ENCODE peak calls at places on chromosomes 5 and 9, in four cellular contexts. One of them, this sample, is unnamed.

GRCh38 chr5:9149988-9150387 is 395.9 kb downstream of the SEMA5A start:
- DNase-seq in fibroblast of mammary gland: peak
- DNase-seq in GM06990: no peak
- DNase-seq in heart left ventricle: no peak
- DNase-seq in this sample: peak

GRCh38 chr5:56637321-56637920 is 177.9 kb upstream of the MAP3K1 start:
- DNase-seq in GM06990: no peak
- DNase-seq in heart left ventricle: no peak
- DNase-seq in fibroblast of mammary gland: no peak
- DNase-seq in this sample: peak

GRCh38 chr9:93649610-93650261 is 73.4 kb downstream of the PHF2 start:
- DNase-seq in GM06990: no peak
- DNase-seq in fibroblast of mammary gland: peak
- DNase-seq in heart left ventricle: no peak
- DNase-seq in this sample: no peak

GRCh38 chr5:157535042-157535865 is 40.3 kb downstream of the ADAM19 start:
- DNase-seq in fibroblast of mammary gland: peak
- DNase-seq in GM06990: no peak
- DNase-seq in heart left ventricle: no peak
- DNase-seq in this sample: peak

GRCh38 chr9:116901260-116901659 is 214.2 kb downstream of the TRIM32 start:
- DNase-seq in heart left ventricle: no peak
- DNase-seq in GM06990: no peak
- DNase-seq in fibroblast of mammary gland: no peak
- DNase-seq in this sample: no peak

GRCh38 chr5:33827335-33827734 is 64.5 kb downstream of the ADAMTS12 start:
- DNase-seq in heart left ventricle: no peak
- DNase-seq in fibroblast of mammary gland: peak
- DNase-seq in GM06990: no peak
- DNase-seq in this sample: no peak

GRCh38 chr5:154776167-154776566 is 21.0 kb downstream of the LARP1 start:
- DNase-seq in fibroblast of mammary gland: no peak
- DNase-seq in heart left ventricle: no peak
- DNase-seq in GM06990: no peak
- DNase-seq in this sample: no peak

GRCh38 chr5:154271466-154271865 is 80.9 kb downstream of the GALNT10 start:
- DNase-seq in heart left ventricle: no peak
- DNase-seq in fibroblast of mammary gland: no peak
- DNase-seq in GM06990: no peak
- DNase-seq in this sample: no peak

GRCh38 chr5:159133041-159133741 is 33.5 kb upstream of the EBF1 start:
- DNase-seq in GM06990: peak
- DNase-seq in heart left ventricle: no peak
- DNase-seq in fibroblast of mammary gland: peak
- DNase-seq in this sample: peak

GRCh38 chr5:60586307-60586901 is 113.6 kb downstream of the DEPDC1B start:
- DNase-seq in fibroblast of mammary gland: peak
- DNase-seq in GM06990: peak
- DNase-seq in heart left ventricle: no peak
- DNase-seq in this sample: peak

GRCh38 chr9:130106860-130107848 is 53.4 kb downstream of the GPR107 start:
- DNase-seq in heart left ventricle: peak
- DNase-seq in GM06990: no peak
- DNase-seq in fibroblast of mammary gland: peak
- DNase-seq in this sample: peak

GRCh38 chr9:12784461-12785250 is 9.8 kb downstream of the LURAP1L start:
- DNase-seq in GM06990: peak
- DNase-seq in fibroblast of mammary gland: peak
- DNase-seq in heart left ventricle: no peak
- DNase-seq in this sample: peak

GRCh38 chr5:179608131-179608581 is 15.3 kb downstream of the HNRNPH1 start:
- DNase-seq in fibroblast of mammary gland: no peak
- DNase-seq in heart left ventricle: no peak
- DNase-seq in GM06990: no peak
- DNase-seq in this sample: no peak

GRCh38 chr9:106632621-106633020 is 230.3 kb upstream of the ZNF462 start:
- DNase-seq in heart left ventricle: no peak
- DNase-seq in GM06990: no peak
- DNase-seq in fibroblast of mammary gland: no peak
- DNase-seq in this sample: no peak

GRCh38 chr9:76365028-76365427 is 29.2 kb downstream of the RFK start:
- DNase-seq in heart left ventricle: no peak
- DNase-seq in fibroblast of mammary gland: peak
- DNase-seq in GM06990: no peak
- DNase-seq in this sample: peak

GRCh38 chr5:18000744-18001143 is 366.5 kb downstream of the TAF11L14 start:
- DNase-seq in GM06990: no peak
- DNase-seq in heart left ventricle: no peak
- DNase-seq in fibroblast of mammary gland: no peak
- DNase-seq in this sample: no peak

GRCh38 chr5:181223041-181223728 is at the start of gene TRIM41:
- DNase-seq in heart left ventricle: peak
- DNase-seq in GM06990: peak
- DNase-seq in fibroblast of mammary gland: peak
- DNase-seq in this sample: peak

GRCh38 chr9:40913928-40914673 is 214.4 kb downstream of the FOXD4L6 start:
- DNase-seq in fibroblast of mammary gland: no peak
- DNase-seq in heart left ventricle: no peak
- DNase-seq in GM06990: no peak
- DNase-seq in this sample: no peak
- H3K4me3 ChIP-seq in fibroblast of mammary gland: no peak
- H3K4me3 ChIP-seq in heart left ventricle: no peak
- H3K4me3 ChIP-seq in GM06990: no peak
- H3K4me3 ChIP-seq in this sample: no peak

DNA sequence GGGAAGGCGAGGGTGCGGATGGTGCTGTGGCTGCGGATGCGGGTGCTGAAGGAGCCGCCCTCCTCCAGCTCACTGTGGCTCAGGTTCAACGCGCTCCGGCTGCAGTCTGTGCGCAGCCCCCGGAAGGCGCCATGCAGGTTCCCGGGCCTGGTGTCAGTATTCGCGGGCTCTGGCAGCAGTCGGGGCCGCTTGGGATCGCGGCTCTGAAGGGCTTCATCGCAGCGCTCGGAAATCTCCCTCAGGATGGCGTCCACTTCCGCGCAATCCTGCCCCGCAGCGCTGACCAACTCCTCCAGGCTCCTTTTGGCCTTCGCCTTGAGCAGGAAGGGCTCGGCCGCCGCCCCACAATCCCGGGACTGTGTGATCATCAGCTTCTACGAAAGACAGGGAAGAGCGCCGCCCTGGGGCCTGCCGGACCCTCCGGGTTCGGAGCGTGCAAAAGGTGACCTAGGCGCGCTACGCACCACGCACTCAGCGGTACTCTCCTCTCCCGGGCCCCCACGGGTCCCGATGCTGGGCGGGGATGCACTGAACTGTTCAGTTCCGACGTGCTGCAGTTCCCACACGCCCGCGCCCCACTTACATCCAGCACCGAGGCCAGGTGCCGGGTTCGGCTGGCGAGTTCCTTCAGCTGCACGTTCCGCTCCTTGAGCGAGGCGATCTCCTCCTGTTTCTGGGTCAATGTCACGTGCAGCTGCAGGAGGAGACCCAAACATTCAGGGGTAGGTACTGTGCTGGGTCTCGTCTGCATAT is 6.5 kb downstream of the MCIDAS start:
- DNase-seq in fibroblast of mammary gland: peak
- DNase-seq in heart left ventricle: peak
- DNase-seq in GM06990: no peak
- DNase-seq in this sample: no peak
- H3K4me3 ChIP-seq in fibroblast of mammary gland: peak
- H3K4me3 ChIP-seq in heart left ventricle: peak
- H3K4me3 ChIP-seq in GM06990: no peak
- H3K4me3 ChIP-seq in this sample: peak

GRCh38 chr5:135141303-135142268 is 107.6 kb upstream of the PITX1 start:
- DNase-seq in GM06990: no peak
- DNase-seq in fibroblast of mammary gland: peak
- DNase-seq in heart left ventricle: no peak
- DNase-seq in this sample: no peak

GRCh38 chr5:135137146-135137915 is 103.3 kb upstream of the PITX1 start:
- DNase-seq in GM06990: no peak
- DNase-seq in fibroblast of mammary gland: no peak
- DNase-seq in heart left ventricle: no peak
- DNase-seq in this sample: no peak

GRCh38 chr5:135138116-135138850 is 104.3 kb upstream of the PITX1 start:
- DNase-seq in GM06990: no peak
- DNase-seq in fibroblast of mammary gland: no peak
- DNase-seq in heart left ventricle: no peak
- DNase-seq in this sample: no peak

GRCh38 chr5:135140805-135141204 is 106.8 kb upstream of the PITX1 start:
- DNase-seq in GM06990: no peak
- DNase-seq in heart left ventricle: no peak
- DNase-seq in fibroblast of mammary gland: peak
- DNase-seq in this sample: peak

DNA sequence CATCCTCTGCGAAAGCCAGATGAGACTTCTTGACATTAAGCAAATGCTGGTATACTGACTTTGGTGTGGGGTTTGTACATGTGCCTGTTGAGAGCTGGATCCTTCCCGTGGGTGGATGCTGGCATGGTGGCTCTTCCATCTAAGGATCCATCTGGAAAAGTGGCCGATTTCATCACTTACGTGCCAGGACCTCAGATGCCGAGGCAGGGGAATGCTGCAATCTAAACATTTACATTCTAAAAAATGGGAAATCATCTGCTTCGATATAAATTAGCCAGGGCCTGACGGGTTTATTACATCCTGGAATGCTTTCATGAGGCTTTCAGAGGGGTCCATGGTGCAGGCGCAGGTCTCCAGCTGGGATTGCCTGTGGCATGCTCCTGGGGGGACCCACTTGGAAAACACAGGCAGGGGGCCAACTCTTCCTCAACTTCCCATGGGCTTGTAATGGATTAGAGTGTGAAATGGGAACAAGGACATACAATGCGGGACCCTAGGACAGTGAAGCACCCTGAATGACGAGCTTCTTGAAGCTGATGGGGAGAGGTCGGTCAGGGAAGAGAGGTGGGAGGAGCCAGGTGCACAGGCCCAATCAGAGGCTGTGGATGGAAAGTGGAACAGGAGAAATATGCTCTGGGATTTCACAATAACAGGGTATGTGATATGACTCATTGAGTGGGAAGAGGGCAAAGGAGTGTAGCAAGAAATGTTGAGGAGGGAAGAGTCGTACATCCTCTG is 105.5 kb upstream of the PITX1 start:
- DNase-seq in heart left ventricle: no peak
- DNase-seq in GM06990: no peak
- DNase-seq in fibroblast of mammary gland: peak
- DNase-seq in this sample: peak
- H3K4me3 ChIP-seq in heart left ventricle: no peak
- H3K4me3 ChIP-seq in GM06990: no peak
- H3K4me3 ChIP-seq in fibroblast of mammary gland: no peak
- H3K4me3 ChIP-seq in this sample: no peak

GRCh38 chr5:138573223-138573622 is 2.0 kb downstream of the HSPA9 start:
- DNase-seq in fibroblast of mammary gland: no peak
- DNase-seq in heart left ventricle: no peak
- DNase-seq in GM06990: no peak
- DNase-seq in this sample: no peak
- H3K4me3 ChIP-seq in fibroblast of mammary gland: no peak
- H3K4me3 ChIP-seq in heart left ventricle: no peak
- H3K4me3 ChIP-seq in GM06990: no peak
- H3K4me3 ChIP-seq in this sample: no peak

GRCh38 chr9:94801685-94802084 is 75.2 kb downstream of the AOPEP start:
- DNase-seq in heart left ventricle: no peak
- DNase-seq in GM06990: no peak
- DNase-seq in fibroblast of mammary gland: peak
- DNase-seq in this sample: peak
- H3K4me3 ChIP-seq in heart left ventricle: no peak
- H3K4me3 ChIP-seq in GM06990: no peak
- H3K4me3 ChIP-seq in fibroblast of mammary gland: no peak
- H3K4me3 ChIP-seq in this sample: no peak

GRCh38 chr9:2597483-2597882 is 24.1 kb upstream of the VLDLR start:
- DNase-seq in fibroblast of mammary gland: peak
- DNase-seq in heart left ventricle: no peak
- DNase-seq in GM06990: no peak
- DNase-seq in this sample: no peak

GRCh38 chr9:2599896-2600295 is 21.7 kb upstream of the VLDLR start:
- DNase-seq in fibroblast of mammary gland: no peak
- DNase-seq in GM06990: no peak
- DNase-seq in heart left ventricle: no peak
- DNase-seq in this sample: no peak

GRCh38 chr9:2591967-2592366 is 29.6 kb upstream of the VLDLR start:
- DNase-seq in heart left ventricle: no peak
- DNase-seq in GM06990: no peak
- DNase-seq in fibroblast of mammary gland: no peak
- DNase-seq in this sample: no peak

GRCh38 chr9:2593754-2594153 is 27.8 kb upstream of the VLDLR start:
- DNase-seq in fibroblast of mammary gland: no peak
- DNase-seq in heart left ventricle: no peak
- DNase-seq in GM06990: no peak
- DNase-seq in this sample: no peak

GRCh38 chr9:2596003-2596402 is 25.6 kb upstream of the VLDLR start:
- DNase-seq in heart left ventricle: no peak
- DNase-seq in GM06990: no peak
- DNase-seq in fibroblast of mammary gland: no peak
- DNase-seq in this sample: no peak
- H3K4me3 ChIP-seq in heart left ventricle: no peak
- H3K4me3 ChIP-seq in GM06990: no peak
- H3K4me3 ChIP-seq in fibroblast of mammary gland: no peak
- H3K4me3 ChIP-seq in this sample: no peak

GRCh38 chr9:91160599-91161464 is 200.9 kb downstream of the AUH start:
- DNase-seq in fibroblast of mammary gland: no peak
- DNase-seq in GM06990: no peak
- DNase-seq in heart left ventricle: no peak
- DNase-seq in this sample: no peak
- H3K4me3 ChIP-seq in fibroblast of mammary gland: no peak
- H3K4me3 ChIP-seq in GM06990: no peak
- H3K4me3 ChIP-seq in heart left ventricle: no peak
- H3K4me3 ChIP-seq in this sample: no peak

DNA sequence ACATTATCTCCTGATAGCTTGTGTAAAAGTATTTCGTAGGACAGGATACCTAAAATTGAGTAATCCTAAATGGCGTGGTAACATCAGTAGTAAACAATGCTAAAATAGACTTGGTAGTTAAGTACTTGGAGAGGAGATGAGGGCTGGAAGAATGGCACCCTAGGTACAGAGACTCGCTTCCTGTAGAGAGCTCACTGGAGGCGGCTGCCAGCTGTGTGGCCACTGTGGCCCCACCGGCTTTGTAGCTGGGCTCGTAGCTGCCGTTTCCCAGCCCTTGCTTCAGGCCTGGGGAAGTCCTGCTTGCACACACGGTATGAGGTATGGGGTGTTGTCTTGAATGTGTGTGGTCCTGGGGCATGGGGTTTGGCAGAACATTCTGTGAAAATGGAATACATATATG is 57.9 kb downstream of the RCL1 start:
- DNase-seq in heart left ventricle: no peak
- DNase-seq in GM06990: no peak
- DNase-seq in fibroblast of mammary gland: no peak
- DNase-seq in this sample: no peak
- H3K4me3 ChIP-seq in heart left ventricle: no peak
- H3K4me3 ChIP-seq in GM06990: no peak
- H3K4me3 ChIP-seq in fibroblast of mammary gland: no peak
- H3K4me3 ChIP-seq in this sample: no peak

GRCh38 chr9:133114451-133114885 is 6.6 kb downstream of the RALGDS start:
- DNase-seq in GM06990: no peak
- DNase-seq in heart left ventricle: peak
- DNase-seq in fibroblast of mammary gland: no peak
- DNase-seq in this sample: no peak
- H3K4me3 ChIP-seq in GM06990: peak
- H3K4me3 ChIP-seq in heart left ventricle: no peak
- H3K4me3 ChIP-seq in fibroblast of mammary gland: no peak
- H3K4me3 ChIP-seq in this sample: no peak

This sample was measured in astrocyte of the spinal cord.